ENCODE peak calls at places on chromosomes 2 and 18, in six cellular contexts. Y is breast epithelium; O is uterus; T is lower lobe of right lung; H is upper lobe of left lung; J is CD4-positive, CD25-positive, alpha-beta regulatory T cell. Z is an unnamed sample.

GRCh38 chr2:143694335-143694734 is 565.1 kb downstream of the ARHGAP15 start:
- DNase-seq in Y (no peak), O (no peak), T (no peak), H (no peak), J (no peak), Z (no peak)

GRCh38 chr2:216216951-216217903 is 108.1 kb downstream of the XRCC5 start:
- DNase-seq in Y (no peak), O (no peak), T (no peak), H (no peak), J (no peak), Z (no peak)

GRCh38 chr2:17276220-17276619 is 242.0 kb downstream of the RAD51AP2 start:
- DNase-seq in Y (no peak), O (no peak), T (no peak), H (no peak), J (no peak), Z (no peak)

GRCh38 chr18:31203794-31204148 is 41.1 kb upstream of the DSC1 start:
- DNase-seq in Y (no peak), O (no peak), T (no peak), H (no peak), J (no peak), Z (no peak)

GRCh38 chr2:18849841-18850578 is 260.6 kb upstream of the NT5C1B start:
- DNase-seq in Y (no peak), O (no peak), T (no peak), H (no peak), J (no peak), Z (no peak)

GRCh38 chr2:98037206-98037605 is 41.5 kb upstream of the TMEM131 start:
- DNase-seq in Y (no peak), O (no peak), T (no peak), H (no peak), J (no peak), Z (no peak)

GRCh38 chr2:68925298-68925885 is 27.3 kb downstream of the GKN2 start:
- DNase-seq in Y (peak; percentile 37), O (no peak), T (no peak), H (no peak), J (peak; percentile 52), Z (peak; percentile 66)

GRCh38 chr2:197972017-197972416 is 167.6 kb downstream of the PLCL1 start:
- DNase-seq in Y (peak; percentile 20), O (peak; percentile 20), T (no peak), H (no peak), J (no peak), Z (no peak)

GRCh38 chr18:44568343-44568742 is 112.3 kb upstream of the SETBP1 start:
- DNase-seq in Y (peak; percentile 68), O (no peak), T (no peak), H (no peak), J (no peak), Z (no peak)

GRCh38 chr18:74234326-74235171 is 57.2 kb downstream of the CYB5A start:
- DNase-seq in Y (no peak), O (peak; percentile 42), T (no peak), H (no peak), J (no peak), Z (no peak)

GRCh38 chr2:170819941-170820646 is 3.4 kb downstream of the GAD1 start:
- DNase-seq in Y (no peak), O (no peak), T (no peak), H (peak; percentile 67), J (no peak), Z (no peak)
- H3K4me1 ChIP-seq in Y (peaks cover 11% of the 10 kb centered on the region), O (peaks cover 31% of the 10 kb centered on the region), T (peaks cover 81% of the 10 kb centered on the region), H (peaks cover 79% of the 10 kb centered on the region), J (peaks cover 72% of the 10 kb centered on the region), Z (peaks cover 71% of the 10 kb centered on the region)

DNA sequence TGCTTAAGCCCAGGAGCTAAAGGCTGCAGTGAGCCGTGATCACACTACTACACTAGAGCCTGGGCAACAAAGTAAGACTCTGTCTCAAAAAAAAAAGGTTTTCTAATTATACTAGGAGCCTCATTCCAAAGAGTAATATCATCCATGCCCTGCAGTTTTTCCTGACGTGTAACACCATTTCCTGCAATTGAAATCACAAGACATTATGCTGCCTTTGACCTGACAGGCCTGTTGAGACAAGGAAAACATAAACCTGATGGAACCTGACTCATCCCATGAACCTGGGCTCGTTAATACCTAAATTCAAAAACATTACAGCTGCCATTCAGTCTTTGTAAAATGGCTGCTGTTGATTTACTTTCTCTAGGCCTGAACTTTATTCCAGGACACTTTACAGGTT is 58.7 kb upstream of the PEX13 start:
- DNase-seq in Y (no peak), O (no peak), T (no peak), H (no peak), J (no peak), Z (no peak)
- H3K4me1 ChIP-seq in Y (no peaks in the 10 kb centered on the region), O (no peaks in the 10 kb centered on the region), T (no peaks in the 10 kb centered on the region), H (no peaks in the 10 kb centered on the region), J (peaks cover 1% of the 10 kb centered on the region), Z (no peaks in the 10 kb centered on the region)

GRCh38 chr2:9649261-9649660 is 18.5 kb upstream of the YWHAQ start:
- DNase-seq in Y (no peak), O (no peak), T (no peak), H (no peak), J (no peak), Z (no peak)

GRCh38 chr2:9652267-9652666 is 21.5 kb upstream of the YWHAQ start:
- DNase-seq in Y (no peak), O (no peak), T (no peak), H (no peak), J (no peak), Z (no peak)

GRCh38 chr2:9647884-9648283 is 17.1 kb upstream of the YWHAQ start:
- DNase-seq in Y (no peak), O (no peak), T (no peak), H (no peak), J (no peak), Z (no peak)

GRCh38 chr2:9648821-9649220 is 18.0 kb upstream of the YWHAQ start:
- DNase-seq in Y (no peak), O (no peak), T (no peak), H (no peak), J (no peak), Z (no peak)

DNA sequence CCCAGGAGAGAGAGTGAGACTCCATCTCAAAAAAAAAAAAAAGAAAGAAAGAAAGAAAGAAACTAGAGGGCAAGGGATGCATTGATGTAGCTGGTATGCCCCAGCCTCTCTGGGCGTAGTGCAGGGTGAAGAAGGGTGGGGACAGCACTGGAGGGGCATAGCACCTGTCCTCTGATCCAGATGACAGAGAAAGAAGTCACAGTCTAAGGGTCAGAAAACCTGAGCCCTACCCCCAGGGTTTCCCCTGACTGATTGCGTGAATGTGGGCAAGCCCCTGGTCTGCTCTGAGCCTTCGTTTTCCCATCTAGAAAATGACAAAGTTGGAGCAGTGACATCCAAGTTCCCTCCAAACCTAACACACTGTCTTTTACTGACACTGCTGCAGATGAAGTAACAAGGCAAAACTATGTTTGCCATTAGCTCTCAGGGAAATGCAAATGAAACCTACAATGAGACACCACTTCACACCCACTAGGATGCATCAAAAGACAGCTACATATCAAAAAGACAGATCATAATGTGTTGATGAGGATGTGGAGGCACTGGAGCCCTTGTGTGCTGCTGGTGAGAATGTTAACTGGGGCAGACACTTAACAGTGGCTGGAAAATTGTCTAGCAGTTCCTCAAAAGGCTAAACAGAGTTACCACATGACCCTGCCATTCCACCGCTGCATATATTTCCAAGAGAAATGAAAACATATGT is 19.5 kb upstream of the YWHAQ start:
- DNase-seq in Y (no peak), O (no peak), T (no peak), H (no peak), J (no peak), Z (no peak)
- H3K4me1 ChIP-seq in Y (no peaks in the 10 kb centered on the region), O (no peaks in the 10 kb centered on the region), T (no peaks in the 10 kb centered on the region), H (no peaks in the 10 kb centered on the region), J (peaks cover 2% of the 10 kb centered on the region), Z (peaks cover 14% of the 10 kb centered on the region)

DNA sequence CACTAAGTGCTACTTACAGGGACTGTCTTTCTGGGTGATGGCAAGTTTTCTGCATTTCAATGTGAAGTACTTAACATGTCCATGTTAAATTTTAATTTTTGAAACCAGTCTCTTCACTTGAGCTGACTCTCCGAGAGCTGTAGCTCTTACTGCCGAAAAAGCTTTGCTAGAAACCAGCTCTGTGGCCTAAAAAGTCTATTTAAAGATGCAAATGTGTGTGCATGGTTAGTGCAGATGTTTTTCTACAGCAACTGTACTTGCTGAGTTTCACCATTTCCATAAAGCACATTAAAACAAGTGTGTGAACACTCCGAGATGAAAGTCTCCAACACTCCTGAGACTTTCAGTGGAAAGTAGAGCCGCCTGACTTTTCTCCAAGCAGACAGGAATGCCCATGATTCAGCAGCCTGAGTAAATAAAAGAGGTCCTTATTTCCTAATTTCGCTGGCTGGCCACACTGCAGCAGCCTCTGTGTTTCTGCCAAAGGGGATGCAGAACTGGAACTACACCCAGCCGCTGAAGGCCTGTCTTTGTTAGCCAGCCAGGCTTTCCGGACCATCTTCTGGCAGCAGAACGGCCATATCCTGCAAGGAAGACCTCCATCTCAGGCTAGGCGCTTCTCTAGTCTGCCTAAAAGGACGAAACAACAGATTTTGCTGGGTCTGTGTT is 121.2 kb downstream of the ZNF521 start:
- DNase-seq in Y (peak; percentile 87), O (peak; percentile 85), T (peak; percentile 47), H (no peak), J (no peak), Z (no peak)
- H3K4me1 ChIP-seq in Y (peaks cover 20% of the 10 kb centered on the region), O (peaks cover 7% of the 10 kb centered on the region), T (peaks cover 26% of the 10 kb centered on the region), H (peaks cover 14% of the 10 kb centered on the region), J (no peaks in the 10 kb centered on the region), Z (no peaks in the 10 kb centered on the region)

GRCh38 chr2:63843093-63843492 is 1.4 kb downstream of the UGP2 start:
- DNase-seq in Y (no peak), O (no peak), T (no peak), H (no peak), J (no peak), Z (no peak)

GRCh38 chr2:63844616-63845015 is 2.9 kb downstream of the UGP2 start:
- DNase-seq in Y (no peak), O (no peak), T (no peak), H (no peak), J (no peak), Z (no peak)

GRCh38 chr2:63846487-63846886 is 4.8 kb downstream of the UGP2 start:
- DNase-seq in Y (no peak), O (no peak), T (no peak), H (no peak), J (no peak), Z (no peak)

GRCh38 chr2:63843791-63844190 is 2.1 kb downstream of the UGP2 start:
- DNase-seq in Y (no peak), O (no peak), T (no peak), H (no peak), J (no peak), Z (no peak)

GRCh38 chr2:63845866-63846265 is 4.2 kb downstream of the UGP2 start:
- DNase-seq in Y (no peak), O (no peak), T (no peak), H (no peak), J (no peak), Z (no peak)
- H3K4me1 ChIP-seq in Y (peaks cover 4% of the 10 kb centered on the region), O (no peaks in the 10 kb centered on the region), T (peaks cover 64% of the 10 kb centered on the region), H (peaks cover 43% of the 10 kb centered on the region), J (peaks cover 72% of the 10 kb centered on the region), Z (peaks cover 62% of the 10 kb centered on the region)

GRCh38 chr2:85735691-85736090 is 18.1 kb upstream of the ATOH8 start:
- DNase-seq in Y (no peak), O (no peak), T (no peak), H (no peak), J (no peak), Z (no peak)
- H3K4me1 ChIP-seq in Y (peaks cover under 1% of the 10 kb centered on the region), O (peaks cover 10% of the 10 kb centered on the region), T (peaks cover 32% of the 10 kb centered on the region), H (peaks cover 5% of the 10 kb centered on the region), J (no peaks in the 10 kb centered on the region), Z (no peaks in the 10 kb centered on the region)

Z was measured in CD4-positive, alpha-beta memory T cell.